ENCODE peak calls at places on chromosome 5, in four cellular contexts. C, A, U and X are unnamed samples.

GRCh38 chr5:108472237-108472636 is 90.3 kb upstream of the FBXL17 start:
- DNase-seq in A (no peak), C (no peak), U (peak), X (peak)

GRCh38 chr5:114308508-114308907 is 53.4 kb upstream of the KCNN2 start:
- DNase-seq in U (no peak), A (no peak), C (no peak), X (no peak)

GRCh38 chr5:163563880-163564279 is 58.5 kb downstream of the MAT2B start:
- DNase-seq in A (no peak), U (no peak), C (no peak), X (no peak)

GRCh38 chr5:62082370-62082778 is 223.6 kb upstream of the KIF2A start:
- DNase-seq in U (peak), A (no peak), C (no peak), X (peak)

GRCh38 chr5:82670692-82671091 is 392.5 kb upstream of the RPS23 start:
- DNase-seq in A (no peak), U (no peak), C (no peak), X (no peak)

GRCh38 chr5:171162602-171163001 is 146.4 kb upstream of the TLX3 start:
- DNase-seq in U (no peak), A (no peak), C (peak), X (peak)

GRCh38 chr5:1568201-1568979 is 44.6 kb upstream of the LPCAT1 start:
- DNase-seq in A (no peak), C (no peak), U (peak), X (peak)

GRCh38 chr5:86974910-86975309 is 292.8 kb upstream of the RASA1 start:
- DNase-seq in C (no peak), U (peak), A (no peak), X (no peak)

GRCh38 chr5:111143910-111144309 is 51.8 kb downstream of the WDR36 start:
- DNase-seq in C (no peak), A (no peak), U (peak), X (peak)